ENCODE peak calls at places on chromosomes 7 and 10, in nine cellular contexts. K, P, S, C, G, W, Z, T and V are unnamed samples.

GRCh38 chr10:43696909-43697499 is 48.3 kb upstream of the ZNF32 start:
- DNase-seq in C (no peak), P (no peak), T (no peak), G (no peak), K (no peak), Z (no peak), W (no peak), S (no peak), V (no peak)

GRCh38 chr10:123134058-123134914 is 1.5 kb upstream of the HMX3 start:
- DNase-seq in S (no peak), P (no peak), W (no peak), T (no peak), Z (no peak), K (no peak), G (no peak), C (no peak), V (peak)

GRCh38 chr7:13068032-13068431 is 380.6 kb downstream of the ARL4A start:
- DNase-seq in Z (no peak), T (no peak), W (no peak), K (no peak), C (no peak), P (no peak), S (no peak), G (no peak), V (no peak)

GRCh38 chr7:151051108-151051507 is 2.8 kb downstream of the ASIC3 start:
- DNase-seq in W (peak), T (peak), Z (peak), K (no peak), S (peak), C (peak), G (peak), P (no peak), V (no peak)

GRCh38 chr10:2949948-2950354 is 117.4 kb upstream of the PFKP start:
- DNase-seq in P (no peak), S (no peak), C (no peak), K (no peak), Z (no peak), T (peak), W (peak), G (no peak), V (peak)

GRCh38 chr10:72079356-72079755 is 9.0 kb downstream of the SPOCK2 start:
- DNase-seq in K (peak), P (no peak), Z (peak), G (no peak), W (no peak), C (peak), T (no peak), S (peak), V (no peak)

GRCh38 chr10:106740-107139 is 28.5 kb upstream of the ZMYND11 start:
- DNase-seq in T (no peak), C (no peak), P (no peak), Z (no peak), K (no peak), G (no peak), S (no peak), W (no peak), V (no peak)

GRCh38 chr10:131107970-131108369 is 203.6 kb downstream of the TCERG1L start:
- DNase-seq in W (no peak), C (no peak), Z (no peak), P (no peak), G (no peak), T (no peak), S (no peak), K (no peak), V (no peak)

GRCh38 chr7:92835140-92835850 is 1.1 kb downstream of the CDK6 start:
- DNase-seq in T (peak), G (peak), W (peak), P (peak), K (peak), C (peak), S (peak), Z (peak), V (peak)

GRCh38 chr7:134514106-134514505 is 13.3 kb upstream of the AKR1B10 start:
- DNase-seq in T (no peak), K (no peak), W (peak), C (no peak), P (no peak), G (no peak), Z (no peak), S (no peak), V (no peak)

GRCh38 chr7:147199868-147200267 is 1083.3 kb downstream of the CNTNAP2 start:
- DNase-seq in W (no peak), G (no peak), S (no peak), P (no peak), K (no peak), T (no peak), Z (no peak), C (no peak), V (no peak)

GRCh38 chr10:93309062-93309461 is 173.1 kb downstream of the MYOF start:
- DNase-seq in G (peak), S (no peak), P (no peak), C (no peak), W (peak), Z (no peak), T (peak), K (no peak), V (no peak)

GRCh38 chr7:149255174-149255573 is 6.8 kb upstream of the ZNF783 start:
- DNase-seq in G (no peak), P (no peak), W (no peak), T (no peak), S (no peak), C (no peak), Z (no peak), K (no peak), V (no peak)

GRCh38 chr10:28679941-28680752 is 2.8 kb downstream of the BAMBI start:
- DNase-seq in S (no peak), C (no peak), W (peak), T (no peak), G (no peak), K (no peak), P (peak), Z (no peak), V (no peak)

GRCh38 chr7:47253650-47254080 is 328.2 kb downstream of the TNS3 start:
- DNase-seq in P (peak), T (peak), K (no peak), W (peak), Z (peak), G (peak), C (no peak), S (no peak), V (peak)

GRCh38 chr7:66050990-66051424 is 24.6 kb upstream of the ASL start:
- DNase-seq in P (no peak), W (peak), S (no peak), G (peak), C (no peak), K (no peak), Z (no peak), T (peak), V (no peak)

GRCh38 chr10:61110936-61111335 is 167.0 kb upstream of the RHOBTB1 start:
- DNase-seq in P (no peak), G (no peak), W (no peak), Z (no peak), T (no peak), K (no peak), S (no peak), C (no peak), V (no peak)

GRCh38 chr10:70925377-70926214 is 37.2 kb upstream of the PCBD1 start:
- DNase-seq in W (no peak), G (peak), C (no peak), Z (no peak), K (no peak), T (no peak), S (peak), P (peak), V (peak)

GRCh38 chr7:1169409-1170368 is 9.7 kb upstream of the ZFAND2A start:
- DNase-seq in Z (peak), C (peak), T (peak), W (peak), K (peak), S (peak), P (no peak), G (peak), V (peak)

GRCh38 chr10:30413996-30414576 is 19.9 kb upstream of the MAP3K8 start:
- DNase-seq in K (no peak), G (peak), W (peak), Z (no peak), T (peak), S (no peak), P (peak), C (no peak), V (no peak)

GRCh38 chr7:107870427-107871000 is 20.5 kb upstream of the DLD start:
- DNase-seq in T (no peak), C (no peak), W (no peak), S (no peak), G (no peak), Z (no peak), P (no peak), K (no peak), V (no peak)

GRCh38 chr10:14074062-14074884 is 256.5 kb downstream of the FRMD4A start:
- DNase-seq in Z (peak), W (peak), C (no peak), G (peak), T (peak), K (no peak), P (peak), S (no peak), V (no peak)

GRCh38 chr7:41319601-41320000 is 383.3 kb downstream of the INHBA start:
- DNase-seq in W (no peak), T (peak), Z (no peak), K (no peak), P (no peak), C (no peak), S (no peak), G (no peak), V (no peak)

GRCh38 chr10:22647244-22647643 is 67.1 kb downstream of the PIP4K2A start:
- DNase-seq in K (no peak), Z (no peak), S (no peak), C (no peak), P (no peak), T (no peak), G (no peak), W (no peak), V (no peak)

GRCh38 chr7:147182859-147183258 is 1066.3 kb downstream of the CNTNAP2 start:
- DNase-seq in Z (no peak), W (no peak), S (no peak), T (peak), G (no peak), K (no peak), P (no peak), C (no peak), V (no peak)

GRCh38 chr10:57338823-57339558 is 928.7 kb downstream of the IPMK start:
- DNase-seq in S (no peak), C (no peak), Z (no peak), K (no peak), W (peak), T (peak), G (peak), P (peak), V (peak)

GRCh38 chr10:70615784-70616511 is 13.4 kb upstream of the PRF1 start:
- DNase-seq in S (no peak), K (no peak), C (no peak), W (peak), Z (no peak), G (no peak), P (no peak), T (peak), V (no peak)

GRCh38 chr10:13865758-13866491 is 279.2 kb downstream of the PRPF18 start:
- DNase-seq in K (no peak), Z (peak), S (no peak), T (peak), W (peak), C (no peak), P (no peak), G (peak), V (no peak)

GRCh38 chr7:100547872-100548271 is 8.9 kb downstream of the AGFG2 start:
- DNase-seq in K (no peak), G (no peak), Z (peak), C (no peak), S (no peak), P (no peak), T (no peak), W (no peak), V (no peak)

GRCh38 chr10:6230335-6230734 is 27.6 kb downstream of the PFKFB3 start:
- DNase-seq in P (no peak), S (no peak), W (no peak), G (no peak), Z (no peak), K (no peak), C (no peak), T (no peak), V (no peak)

GRCh38 chr7:35596061-35596460 is 98.9 kb downstream of the HERPUD2 start:
- DNase-seq in T (peak), W (peak), P (no peak), S (no peak), Z (peak), C (no peak), G (peak), K (no peak), V (no peak)

GRCh38 chr7:90216080-90216674 is 4.6 kb downstream of the STEAP2 start:
- DNase-seq in Z (no peak), P (no peak), T (peak), G (no peak), C (no peak), K (no peak), S (no peak), W (no peak), V (no peak)

GRCh38 chr10:97818572-97818971 is 31.1 kb upstream of the GOLGA7B start:
- DNase-seq in C (no peak), Z (no peak), K (no peak), G (no peak), W (no peak), T (no peak), P (no peak), S (no peak), V (no peak)